ENCODE peak calls at places on chromosomes 7 and 10, in six cellular contexts. X, I, C, D, N and Y are unnamed samples.
A peak's percentile ranks its signal among the peaks of the same experiment; 100 is the strongest.

GRCh38 chr7:20438665-20439376 is 108.1 kb downstream of the ITGB8 start:
- DNase-seq in X (no peak), I (no peak), C (no peak), D (no peak), N (no peak), Y (no peak)

GRCh38 chr7:107846324-107846723 is 43.3 kb upstream of the SLC26A3 start:
- DNase-seq in X (no peak), I (no peak), C (no peak), D (no peak), N (no peak), Y (no peak)

GRCh38 chr7:76011437-76011836 is 17.0 kb upstream of the TMEM120A start:
- DNase-seq in X (peak; percentile 90), I (no peak), C (peak; percentile 79), D (peak; percentile 48), N (no peak), Y (no peak)

GRCh38 chr7:84714765-84715164 is 472.1 kb downstream of the SEMA3D start:
- DNase-seq in X (no peak), I (no peak), C (no peak), D (no peak), N (no peak), Y (no peak)

GRCh38 chr7:104209063-104209462 is 1.2 kb upstream of the ORC5 start:
- DNase-seq in X (no peak), I (no peak), C (no peak), D (no peak), N (no peak), Y (no peak)

GRCh38 chr10:61903991-61904350 is 2.5 kb downstream of the ARID5B start:
- DNase-seq in X (peak; percentile 19), I (no peak), C (no peak), D (no peak), N (no peak), Y (peak; percentile 33)

GRCh38 chr7:21754963-21755362 is 190.7 kb downstream of the CDCA7L start:
- DNase-seq in X (no peak), I (no peak), C (no peak), D (no peak), N (no peak), Y (no peak)

GRCh38 chr7:77258014-77258413 is 58.4 kb upstream of the FGL2 start:
- DNase-seq in X (peak; percentile 78), I (no peak), C (no peak), D (no peak), N (no peak), Y (no peak)

GRCh38 chr7:70738080-70738479 is 393.9 kb upstream of the GALNT17 start:
- DNase-seq in X (peak; percentile 49), I (no peak), C (no peak), D (peak; percentile 56), N (no peak), Y (peak; percentile 67)

GRCh38 chr7:115548756-115549155 is 481.8 kb downstream of the TFEC start:
- DNase-seq in X (no peak), I (no peak), C (no peak), D (peak; percentile 25), N (no peak), Y (no peak)

GRCh38 chr10:29482591-29483421 is 152.0 kb downstream of the SVIL start:
- DNase-seq in X (peak; percentile 76), I (no peak), C (peak; percentile 52), D (peak; percentile 73), N (peak; percentile 39), Y (no peak)

GRCh38 chr7:133530682-133531081 is 277.8 kb downstream of the EXOC4 start:
- DNase-seq in X (peak; percentile 63), I (no peak), C (no peak), D (peak; percentile 92), N (no peak), Y (no peak)

DNA sequence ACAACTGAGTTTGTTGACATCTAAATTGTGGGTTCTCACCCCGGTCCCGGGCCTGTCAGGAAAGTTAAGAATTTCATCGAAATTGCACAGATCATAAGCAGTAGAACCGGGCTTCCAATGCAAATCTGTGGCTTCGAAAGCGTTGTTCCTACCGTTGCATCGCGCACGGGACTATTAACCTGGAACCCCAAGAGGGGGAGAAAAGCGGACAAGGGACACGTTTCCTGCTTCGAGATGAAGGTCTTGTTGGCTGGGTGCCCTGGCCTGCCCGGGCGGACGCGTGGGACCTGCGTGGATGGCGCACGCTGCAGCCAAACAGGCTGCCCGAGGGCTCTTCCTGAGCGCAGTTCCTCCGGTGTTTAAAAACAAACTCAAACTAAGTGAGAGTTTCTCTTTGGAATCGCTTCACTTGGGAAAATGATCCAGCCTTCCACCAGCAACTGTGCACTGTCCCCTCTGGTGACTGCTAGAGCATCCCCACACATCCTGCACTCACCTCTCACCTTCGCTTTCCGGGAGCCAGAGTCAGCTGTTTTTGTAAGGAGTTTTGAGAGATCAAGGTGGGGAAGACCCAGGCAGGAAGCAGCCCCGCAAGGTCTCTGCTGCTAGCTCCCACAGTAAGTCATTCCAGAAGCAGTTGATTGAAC is 5.1 kb upstream of the TBX20 start:
- DNase-seq in X (no peak), I (no peak), C (no peak), D (no peak), N (no peak), Y (no peak)
- H3K4me3 ChIP-seq in X (no peak overlapping the region), I (no peak overlapping the region), C (no peak overlapping the region), D (no peak overlapping the region), N (no peak overlapping the region), Y (no peak overlapping the region)

GRCh38 chr10:122140941-122141623 is 130.0 kb upstream of the BTBD16 start:
- DNase-seq in X (peak; percentile 94), I (peak; percentile 88), C (peak; percentile 94), D (peak; percentile 87), N (no peak), Y (peak; percentile 34)

GRCh38 chr10:122140477-122140902 is 130.6 kb upstream of the BTBD16 start:
- DNase-seq in X (peak; percentile 66), I (no peak), C (no peak), D (peak; percentile 49), N (no peak), Y (no peak)

GRCh38 chr10:122141821-122142651 is 129.1 kb upstream of the BTBD16 start:
- DNase-seq in X (peak; percentile 63), I (no peak), C (peak; percentile 25), D (peak; percentile 71), N (no peak), Y (no peak)

GRCh38 chr10:122139226-122139625 is 131.9 kb upstream of the BTBD16 start:
- DNase-seq in X (no peak), I (no peak), C (no peak), D (no peak), N (no peak), Y (no peak)

DNA sequence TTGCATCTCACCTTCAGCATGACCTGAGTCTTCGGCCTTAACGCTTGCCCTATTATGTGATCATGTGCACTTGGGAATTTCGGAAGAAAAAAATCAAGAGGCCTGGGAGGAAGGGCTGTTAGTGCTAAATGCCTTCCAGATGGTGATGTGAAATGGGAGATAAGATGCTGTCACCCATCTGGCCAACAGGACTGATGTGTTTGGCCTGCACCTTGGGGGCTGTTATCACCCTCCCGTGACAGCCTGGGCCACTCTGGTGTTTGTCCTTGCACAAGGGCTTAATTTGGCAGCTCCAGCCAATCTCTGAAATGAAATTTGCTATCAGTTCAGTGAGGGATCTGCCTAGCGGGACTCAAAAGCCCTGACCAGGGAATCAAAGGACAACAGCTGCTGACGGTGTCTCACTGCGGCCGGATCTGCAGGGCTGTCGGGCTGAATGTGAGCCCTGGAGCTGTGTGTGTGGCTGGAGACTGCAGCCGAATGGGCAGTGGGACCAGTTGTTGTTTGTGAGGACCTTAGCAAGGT is 131.4 kb upstream of the BTBD16 start:
- DNase-seq in X (no peak), I (no peak), C (no peak), D (no peak), N (no peak), Y (no peak)
- H3K4me1 ChIP-seq in X (peaks cover 25% of the 10 kb centered on the region), I (peaks cover 45% of the 10 kb centered on the region), C (peaks cover 34% of the 10 kb centered on the region), D (peaks cover 36% of the 10 kb centered on the region), N (no peaks in the 10 kb centered on the region), Y (peaks cover 3% of the 10 kb centered on the region)

GRCh38 chr10:11743461-11744338 is 1.5 kb downstream of the ECHDC3 start:
- DNase-seq in X (no peak), I (no peak), C (no peak), D (no peak), N (no peak), Y (no peak)

GRCh38 chr10:11741608-11742007 is 574 bp upstream of the ECHDC3 start:
- DNase-seq in X (no peak), I (no peak), C (no peak), D (no peak), N (no peak), Y (no peak)

GRCh38 chr10:11740907-11741306 is 1.3 kb upstream of the ECHDC3 start:
- DNase-seq in X (no peak), I (no peak), C (no peak), D (no peak), N (no peak), Y (no peak)

GRCh38 chr10:11742779-11743298 is 657 bp downstream of the ECHDC3 start:
- DNase-seq in X (no peak), I (peak; percentile 78), C (no peak), D (no peak), N (no peak), Y (peak; percentile 12)

GRCh38 chr10:11742009-11742778 is at the start of gene ECHDC3:
- DNase-seq in X (no peak), I (peak; percentile 92), C (peak; percentile 76), D (peak; percentile 26), N (peak; percentile 46), Y (peak; percentile 58)
- H3K4me3 ChIP-seq in X (peak within 1 kb of the TSS; percentile 75), I (peak within 1 kb of the TSS; percentile 76), C (peak within 1 kb of the TSS; percentile 86), D (peak within 1 kb of the TSS; percentile 57), N (peak within 1 kb of the TSS; percentile 62), Y (peak within 1 kb of the TSS; percentile 49)

GRCh38 chr7:130896051-130896881 is 162.3 kb upstream of the KLF14 start:
- DNase-seq in X (peak; percentile 54), I (no peak), C (peak; percentile 63), D (no peak), N (no peak), Y (no peak)

GRCh38 chr7:130893441-130893894 is 159.5 kb upstream of the KLF14 start:
- DNase-seq in X (peak; percentile 83), I (no peak), C (peak; percentile 85), D (peak; percentile 79), N (no peak), Y (no peak)

GRCh38 chr7:130895006-130895750 is 161.2 kb upstream of the KLF14 start:
- DNase-seq in X (no peak), I (no peak), C (no peak), D (no peak), N (no peak), Y (no peak)

GRCh38 chr7:130896898-130897514 is 163.0 kb upstream of the KLF14 start:
- DNase-seq in X (peak; percentile 84), I (peak; percentile 86), C (peak; percentile 69), D (peak; percentile 69), N (peak; percentile 75), Y (peak; percentile 77)

DNA sequence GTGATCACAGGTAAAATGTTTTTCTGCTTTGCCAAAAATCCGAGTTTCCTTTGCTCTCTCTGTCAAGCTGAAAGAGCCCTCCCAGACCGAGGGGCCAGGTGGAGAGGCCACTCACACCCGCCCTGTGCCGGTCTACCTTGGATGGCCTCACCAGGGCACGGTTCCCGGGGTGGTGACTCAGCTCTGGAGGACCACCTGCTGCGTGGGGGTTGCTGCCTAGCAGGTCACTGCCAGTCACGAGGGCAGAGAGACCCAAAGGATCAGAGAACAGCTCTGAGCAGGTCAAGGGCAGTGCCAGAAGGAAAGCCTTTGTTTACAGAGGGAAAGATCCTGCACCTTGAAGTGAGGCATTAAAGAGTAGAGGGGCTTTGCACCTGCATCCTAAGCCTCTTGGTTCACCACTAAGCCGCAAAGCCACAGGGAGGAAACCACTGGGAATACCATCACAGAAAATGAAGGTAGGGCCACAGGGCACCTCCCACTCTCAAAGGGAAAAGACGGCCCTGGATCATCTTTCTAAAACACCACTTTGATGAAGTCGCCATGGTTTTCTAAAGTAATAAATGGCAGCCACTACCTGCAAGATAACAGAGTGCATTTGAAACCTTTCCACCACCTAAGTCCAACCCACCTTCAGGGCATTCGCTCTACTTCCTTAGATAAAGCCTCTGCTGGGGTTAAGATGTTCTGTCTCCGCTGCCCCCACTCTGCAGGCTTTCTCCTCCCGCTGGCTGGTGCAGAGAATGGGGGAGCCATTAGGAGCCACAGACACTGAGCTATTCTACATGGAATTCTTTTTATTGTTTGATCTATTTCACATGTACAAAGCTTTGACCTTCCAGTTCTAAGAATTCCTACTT is 160.4 kb upstream of the KLF14 start:
- DNase-seq in X (peak; percentile 78), I (peak; percentile 96), C (peak; percentile 77), D (peak; percentile 72), N (no peak), Y (no peak)
- H3K4me1 ChIP-seq in X (peaks cover 48% of the 10 kb centered on the region), I (peaks cover 69% of the 10 kb centered on the region), C (peaks cover 79% of the 10 kb centered on the region), D (peaks cover 83% of the 10 kb centered on the region), N (peaks cover 38% of the 10 kb centered on the region), Y (peaks cover 5% of the 10 kb centered on the region)